ENCODE peak calls at places on chromosomes 3 and 15, in seven cellular contexts. S is foreskin fibroblast, A is spleen, M is epithelial cell of proximal tubule, Z is heart left ventricle, L is endothelial cell of umbilical vein, J is A549. Q is an unnamed sample.

GRCh38 chr3:165837058-165837525 is at the start of gene BCHE:
- DNase-seq in L (peak), S (peak), A (no peak), Z (peak), J (peak), M (peak), Q (peak)

GRCh38 chr3:171077261-171077660 is 50.7 kb upstream of the SLC2A2 start:
- DNase-seq in S (no peak), M (no peak), A (no peak), L (no peak), J (no peak), Z (no peak), Q (no peak)

GRCh38 chr3:41683666-41684350 is 278.1 kb downstream of the ULK4 start:
- DNase-seq in M (peak), A (no peak), J (no peak), Z (no peak), S (peak), L (no peak), Q (peak)

GRCh38 chr15:77060560-77060959 is 10.3 kb downstream of the TSPAN3 start:
- DNase-seq in J (no peak), Z (no peak), M (no peak), L (peak), A (no peak), S (peak), Q (peak)

GRCh38 chr15:60616628-60617027 is 137.7 kb upstream of the ICE2 start:
- DNase-seq in J (no peak), L (no peak), Z (no peak), S (no peak), A (no peak), M (no peak), Q (no peak)

GRCh38 chr15:50458301-50458700 is 34.1 kb downstream of the USP8 start:
- DNase-seq in S (no peak), L (no peak), A (no peak), J (no peak), M (no peak), Z (no peak), Q (no peak)

GRCh38 chr15:60829416-60829815 is 350.5 kb upstream of the ICE2 start:
- DNase-seq in Z (no peak), L (no peak), J (no peak), S (peak), M (no peak), A (no peak), Q (no peak)

GRCh38 chr15:52076889-52077781 is 35.4 kb downstream of the BCL2L10 start:
- DNase-seq in J (peak), A (no peak), L (peak), Z (no peak), S (peak), M (peak), Q (peak)

GRCh38 chr3:187878776-187879524 is 133.7 kb upstream of the BCL6 start:
- DNase-seq in L (no peak), A (no peak), J (no peak), Z (no peak), M (no peak), S (peak), Q (peak)

GRCh38 chr3:124032351-124032880 is 40.5 kb upstream of the ROPN1 start:
- DNase-seq in S (peak), M (no peak), A (no peak), Z (peak), J (peak), L (no peak), Q (peak)

GRCh38 chr3:84980011-84980410 is 21.2 kb downstream of the CADM2 start:
- DNase-seq in Z (no peak), L (no peak), M (no peak), S (no peak), J (no peak), A (no peak), Q (no peak)

GRCh38 chr15:39471791-39472190 is 109.1 kb upstream of the THBS1 start:
- DNase-seq in Z (no peak), J (no peak), A (no peak), L (no peak), S (no peak), M (no peak), Q (no peak)

GRCh38 chr15:29601811-29602210 is 220.5 kb downstream of the TJP1 start:
- DNase-seq in Z (no peak), L (no peak), J (no peak), A (no peak), M (no peak), S (no peak), Q (peak)

GRCh38 chr3:171865191-171865865 is 22.2 kb downstream of the TMEM212 start:
- DNase-seq in L (peak), J (no peak), Z (no peak), A (no peak), M (no peak), S (no peak), Q (no peak)

DNA sequence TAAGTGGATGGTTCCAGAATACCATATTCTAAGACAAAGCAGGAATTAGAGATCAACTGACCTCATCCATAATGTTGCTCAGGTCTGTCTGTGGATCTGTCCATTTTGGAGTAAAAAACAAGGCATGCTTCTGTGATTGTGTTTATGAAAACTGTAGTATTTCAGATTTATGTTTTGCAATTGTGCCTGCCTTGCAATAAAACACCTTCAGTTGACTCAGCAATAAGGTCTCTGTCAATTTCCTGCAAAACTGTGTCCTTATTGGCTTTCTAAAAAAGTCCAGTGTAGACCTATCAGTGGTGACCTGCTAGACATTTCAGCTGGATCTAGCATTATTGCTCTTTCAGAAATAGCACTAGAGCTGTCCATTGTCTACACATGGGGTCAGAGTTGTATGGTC is 409.5 kb upstream of the AZI2 start:
- DNase-seq in S (no peak), A (no peak), L (no peak), M (no peak), Z (no peak), J (no peak), Q (no peak)
- H3K4me3 ChIP-seq in S (no peak), A (no peak), L (no peak), M (no peak), Z (no peak), J (no peak), Q (no peak)

DNA sequence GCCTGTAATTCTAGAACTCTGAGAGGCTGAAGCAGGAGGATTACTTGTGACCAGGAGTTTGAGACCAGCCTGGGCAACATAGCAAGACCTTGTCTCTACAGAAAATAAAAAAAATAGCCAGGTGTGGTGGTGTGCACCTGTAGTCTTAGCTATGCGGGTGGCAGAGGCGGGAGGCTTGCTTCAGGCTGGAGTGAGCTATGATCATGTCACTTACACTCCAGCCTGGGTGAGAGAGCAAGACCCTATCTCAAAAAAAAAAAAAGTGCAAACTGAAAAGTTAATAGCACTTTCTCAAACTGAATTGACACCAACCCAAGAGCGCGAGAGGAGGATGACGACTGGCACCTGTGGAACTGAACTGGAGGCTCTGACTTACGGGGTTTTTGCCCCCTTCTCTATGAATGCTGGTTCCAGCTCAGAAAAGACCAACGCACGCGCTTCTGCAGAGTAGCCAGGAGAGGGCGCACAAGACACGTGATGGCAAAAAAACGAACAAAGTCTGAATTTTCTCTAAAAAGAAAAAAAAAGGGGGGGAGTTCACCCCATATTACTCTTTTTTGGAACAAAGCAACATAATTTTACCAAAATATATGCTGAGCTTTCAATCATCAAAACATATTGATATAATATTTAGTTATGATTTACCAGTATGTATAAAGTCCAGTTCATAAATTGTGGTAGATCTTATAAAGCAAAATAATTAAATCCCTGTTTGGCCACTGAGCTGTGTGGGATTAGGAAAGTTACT is 23.7 kb downstream of the CFAP92 start:
- DNase-seq in M (no peak), S (peak), A (peak), L (peak), J (no peak), Z (peak), Q (peak)
- TF ChIP-seq CTCF in M (peak), S (peak), A (peak), L (peak), J (peak), Z (peak), Q (peak)

DNA sequence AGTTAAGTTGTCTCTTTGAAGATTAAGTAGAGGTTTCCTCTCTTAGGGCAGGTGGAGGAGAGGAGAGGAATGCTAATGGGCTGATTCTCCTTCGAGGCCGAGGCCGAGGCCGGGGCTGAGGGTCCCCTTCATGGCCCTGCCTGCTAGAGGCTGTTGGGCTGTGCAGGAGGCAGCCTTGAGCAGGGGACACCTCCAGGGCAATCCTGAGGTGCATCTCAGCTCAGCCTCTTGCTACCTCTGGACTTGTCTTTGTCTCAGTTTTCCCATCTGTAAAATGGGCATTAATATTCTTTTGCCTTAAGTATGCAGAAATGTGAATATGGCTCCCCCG is 97.7 kb upstream of the PRR20G start:
- DNase-seq in Z (no peak), S (no peak), A (peak), J (no peak), L (no peak), M (no peak), Q (no peak)
- H3K4me3 ChIP-seq in Z (no peak), S (no peak), A (no peak), J (no peak), L (no peak), M (no peak), Q (no peak)

GRCh38 chr3:182241777-182242556 is 530.2 kb downstream of the SOX2 start:
- DNase-seq in M (no peak), Z (peak), A (no peak), L (peak), J (no peak), S (peak), Q (peak)

GRCh38 chr3:182240474-182240873 is 528.7 kb downstream of the SOX2 start:
- DNase-seq in L (no peak), Z (no peak), A (no peak), S (no peak), J (no peak), M (no peak), Q (no peak)

GRCh38 chr3:182241196-182241776 is 529.6 kb downstream of the SOX2 start:
- DNase-seq in L (no peak), A (no peak), Z (no peak), S (no peak), J (no peak), M (no peak), Q (no peak)

GRCh38 chr3:182238141-182238540 is 526.4 kb downstream of the SOX2 start:
- DNase-seq in Z (peak), L (no peak), J (no peak), S (peak), A (no peak), M (no peak), Q (peak)

GRCh38 chr3:182239316-182239715 is 527.6 kb downstream of the SOX2 start:
- DNase-seq in S (no peak), J (no peak), A (no peak), L (no peak), Z (no peak), M (no peak), Q (no peak)
- TF ChIP-seq CTCF in S (no peak), J (no peak), A (no peak), L (no peak), Z (no peak), M (peak), Q (peak)

GRCh38 chr15:68429691-68430470 is 2.1 kb downstream of the ITGA11 start:
- DNase-seq in S (no peak), M (no peak), J (no peak), Z (peak), A (no peak), L (no peak), Q (no peak)
- H3K4me3 ChIP-seq in S (peak), M (no peak), J (no peak), Z (peak), A (no peak), L (no peak), Q (peak)

Q was measured in astrocyte of the spinal cord.